ENCODE peak calls at places on chromosome 19, in ten cellular contexts. K is upper lobe of left lung; Q is amniotic stem cell; E is SW 1271; M is caudate nucleus; Y is activated CD8-positive, alpha-beta T cell treated with anti-CD3 and anti-CD28 coated beads for 36 hours; X is lower leg skin; R is SHP77; V is amygdala; N is endodermal cell. S is an unnamed sample.

GRCh38 chr19:30086220-30086619 is 144.2 kb downstream of the URI1 start:
- DNase-seq in K (no peak), Q (no peak), E (no peak), M (no peak), Y (no peak), X (no peak), R (no peak), V (no peak), N (no peak), S (no peak)

GRCh38 chr19:4730740-4731171 is 7.1 kb upstream of the DPP9 start:
- DNase-seq in K (no peak), Q (no peak), E (no peak), M (no peak), Y (peak; percentile 77), X (no peak), R (no peak), V (no peak), N (peak; percentile 88), S (no peak)

GRCh38 chr19:41971363-41971762 is 12.2 kb upstream of the RABAC1 start:
- DNase-seq in K (no peak), Q (no peak), E (no peak), M (no peak), Y (no peak), X (no peak), R (no peak), V (no peak), N (no peak), S (no peak)

GRCh38 chr19:40356681-40357595 is 8.4 kb downstream of the PLD3 start:
- DNase-seq in K (no peak), Q (no peak), E (no peak), M (no peak), Y (no peak), X (no peak), R (no peak), V (no peak), N (no peak), S (no peak)

GRCh38 chr19:28618504-28618903 is 594.4 kb downstream of the UQCRFS1 start:
- DNase-seq in K (no peak), Q (no peak), E (no peak), M (no peak), Y (no peak), X (no peak), R (no peak), V (no peak), N (no peak), S (no peak)

GRCh38 chr19:572891-573825 is 762 bp downstream of the BSG start:
- DNase-seq in K (no peak), Q (no peak), E (peak; percentile 31), M (no peak), Y (peak; percentile 36), X (peak; percentile 93), R (peak; percentile 32), V (no peak), N (peak; percentile 73), S (peak; percentile 85)

GRCh38 chr19:4049432-4049831 is 17.3 kb downstream of the ZBTB7A start:
- DNase-seq in K (peak; percentile 76), Q (no peak), E (no peak), M (no peak), Y (no peak), X (peak; percentile 88), R (no peak), V (no peak), N (no peak), S (no peak)

GRCh38 chr19:1267441-1268391 is 1.4 kb upstream of the CIRBP start:
- DNase-seq in K (peak; percentile 85), Q (no peak), E (no peak), M (no peak), Y (no peak), X (peak; percentile 90), R (no peak), V (peak; percentile 30), N (peak; percentile 70), S (no peak)

GRCh38 chr19:55528030-55528801 is 8.7 kb downstream of the SBK2 start:
- DNase-seq in K (no peak), Q (no peak), E (no peak), M (no peak), Y (no peak), X (no peak), R (peak; percentile 96), V (no peak), N (no peak), S (no peak)

GRCh38 chr19:30602661-30603322 is 230.6 kb downstream of the ZNF536 start:
- DNase-seq in K (no peak), Q (no peak), E (no peak), M (no peak), Y (no peak), X (no peak), R (no peak), V (no peak), N (no peak), S (no peak)

GRCh38 chr19:16371540-16371986 is 46.9 kb downstream of the KLF2 start:
- DNase-seq in K (peak; percentile 90), Q (no peak), E (no peak), M (no peak), Y (peak; percentile 95), X (peak; percentile 94), R (no peak), V (no peak), N (no peak), S (no peak)

GRCh38 chr19:35766571-35767104 is 8.7 kb downstream of the PROSER3 start:
- DNase-seq in K (no peak), Q (no peak), E (no peak), M (no peak), Y (no peak), X (no peak), R (no peak), V (no peak), N (peak; percentile 49), S (peak; percentile 4)

GRCh38 chr19:29393915-29394460 is 131.8 kb upstream of the VSTM2B start:
- DNase-seq in K (no peak), Q (no peak), E (peak; percentile 20), M (no peak), Y (no peak), X (no peak), R (no peak), V (no peak), N (no peak), S (no peak)

GRCh38 chr19:48461982-48462655 is 6.7 kb downstream of the KCNJ14 start:
- DNase-seq in K (peak; percentile 84), Q (no peak), E (no peak), M (no peak), Y (peak; percentile 31), X (no peak), R (peak; percentile 4), V (no peak), N (peak; percentile 94), S (peak; percentile 39)

GRCh38 chr19:29795461-29795860 is 16.3 kb upstream of the CCNE1 start:
- DNase-seq in K (no peak), Q (no peak), E (no peak), M (no peak), Y (no peak), X (no peak), R (no peak), V (no peak), N (peak; percentile 29), S (no peak)

GRCh38 chr19:4456843-4457653 is 546 bp downstream of the UBXN6 start:
- DNase-seq in K (no peak), Q (peak; percentile 23), E (peak; percentile 31), M (no peak), Y (peak; percentile 33), X (peak; percentile 89), R (peak; percentile 40), V (no peak), N (peak; percentile 90), S (peak; percentile 84)

GRCh38 chr19:12838893-12839656 is 760 bp downstream of the MAST1 start:
- DNase-seq in K (no peak), Q (no peak), E (no peak), M (no peak), Y (peak; percentile 59), X (no peak), R (peak; percentile 34), V (no peak), N (peak; percentile 52), S (no peak)

GRCh38 chr19:46946090-46946489 is 73.5 kb upstream of the NPAS1 start:
- DNase-seq in K (no peak), Q (no peak), E (no peak), M (no peak), Y (no peak), X (no peak), R (no peak), V (no peak), N (no peak), S (no peak)

GRCh38 chr19:16349551-16350171 is 25.0 kb downstream of the KLF2 start:
- DNase-seq in K (no peak), Q (no peak), E (no peak), M (no peak), Y (no peak), X (no peak), R (no peak), V (no peak), N (no peak), S (no peak)

GRCh38 chr19:35704218-35704617 is at the start of gene ZBTB32:
- DNase-seq in K (peak; percentile 84), Q (no peak), E (no peak), M (no peak), Y (peak; percentile 43), X (no peak), R (no peak), V (peak; percentile 8), N (peak; percentile 91), S (peak; percentile 87)

S was measured in AG08396.